ENCODE peak calls at places on chromosomes 5 and 9, in four cellular contexts. One of them, this sample, is unnamed.

GRCh38 chr5:22787807-22788206 is 65.3 kb downstream of the CDH12 start:
- DNase-seq in A549: no peak
- DNase-seq in astrocyte of the spinal cord: no peak
- DNase-seq in cardiac fibroblast: no peak
- DNase-seq in this sample: no peak

GRCh38 chr5:141135030-141135717 is at the start of gene PCDHB5:
- DNase-seq in A549: peak
- DNase-seq in astrocyte of the spinal cord: peak
- DNase-seq in cardiac fibroblast: peak
- DNase-seq in this sample: no peak

GRCh38 chr5:114018178-114018577 is 343.7 kb upstream of the KCNN2 start:
- DNase-seq in astrocyte of the spinal cord: no peak
- DNase-seq in cardiac fibroblast: no peak
- DNase-seq in A549: no peak
- DNase-seq in this sample: no peak

GRCh38 chr9:134339183-134339806 is 13.0 kb downstream of the RXRA start:
- DNase-seq in astrocyte of the spinal cord: no peak
- DNase-seq in A549: no peak
- DNase-seq in cardiac fibroblast: peak
- DNase-seq in this sample: no peak

GRCh38 chr9:115267788-115268187 is 149.8 kb upstream of the TNC start:
- DNase-seq in cardiac fibroblast: peak
- DNase-seq in astrocyte of the spinal cord: peak
- DNase-seq in A549: no peak
- DNase-seq in this sample: no peak

GRCh38 chr5:149935431-149935901 is 9.1 kb downstream of the PDE6A start:
- DNase-seq in astrocyte of the spinal cord: no peak
- DNase-seq in cardiac fibroblast: no peak
- DNase-seq in A549: no peak
- DNase-seq in this sample: no peak

GRCh38 chr9:94144394-94144793 is 60.1 kb downstream of the PTPDC1 start:
- DNase-seq in astrocyte of the spinal cord: peak
- DNase-seq in A549: no peak
- DNase-seq in cardiac fibroblast: peak
- DNase-seq in this sample: no peak

GRCh38 chr9:134439368-134439784 is 113.1 kb downstream of the RXRA start:
- DNase-seq in cardiac fibroblast: no peak
- DNase-seq in astrocyte of the spinal cord: no peak
- DNase-seq in A549: no peak
- DNase-seq in this sample: no peak

GRCh38 chr5:1118231-1118698 is 6.4 kb upstream of the SLC12A7 start:
- DNase-seq in cardiac fibroblast: peak
- DNase-seq in A549: no peak
- DNase-seq in astrocyte of the spinal cord: no peak
- DNase-seq in this sample: no peak

GRCh38 chr5:14416709-14417108 is 164.9 kb upstream of the OTULINL start:
- DNase-seq in cardiac fibroblast: no peak
- DNase-seq in astrocyte of the spinal cord: peak
- DNase-seq in A549: no peak
- DNase-seq in this sample: no peak

GRCh38 chr5:176438959-176439757 is 9.0 kb upstream of the FAF2 start:
- DNase-seq in cardiac fibroblast: peak
- DNase-seq in A549: no peak
- DNase-seq in astrocyte of the spinal cord: peak
- DNase-seq in this sample: no peak

GRCh38 chr9:95406114-95406513 is 88.6 kb upstream of the FANCC start:
- DNase-seq in cardiac fibroblast: peak
- DNase-seq in astrocyte of the spinal cord: no peak
- DNase-seq in A549: no peak
- DNase-seq in this sample: no peak

GRCh38 chr9:99118782-99119466 is 14.0 kb downstream of the TGFBR1 start:
- DNase-seq in A549: no peak
- DNase-seq in cardiac fibroblast: no peak
- DNase-seq in astrocyte of the spinal cord: no peak
- DNase-seq in this sample: no peak

GRCh38 chr5:78518365-78519197 is 130.0 kb downstream of the LHFPL2 start:
- DNase-seq in A549: peak
- DNase-seq in astrocyte of the spinal cord: peak
- DNase-seq in cardiac fibroblast: peak
- DNase-seq in this sample: no peak

GRCh38 chr5:54718647-54719046 is 201.1 kb downstream of the SNX18 start:
- DNase-seq in cardiac fibroblast: peak
- DNase-seq in A549: no peak
- DNase-seq in astrocyte of the spinal cord: peak
- DNase-seq in this sample: no peak

GRCh38 chr5:101212942-101213514 is 309.9 kb upstream of the ST8SIA4 start:
- DNase-seq in A549: no peak
- DNase-seq in astrocyte of the spinal cord: no peak
- DNase-seq in cardiac fibroblast: no peak
- DNase-seq in this sample: no peak

GRCh38 chr9:91486699-91487497 is 63.3 kb upstream of the NFIL3 start:
- DNase-seq in astrocyte of the spinal cord: peak
- DNase-seq in cardiac fibroblast: peak
- DNase-seq in A549: no peak
- DNase-seq in this sample: no peak

GRCh38 chr9:87497604-87498045 is at the start of gene DAPK1:
- DNase-seq in cardiac fibroblast: peak
- DNase-seq in astrocyte of the spinal cord: peak
- DNase-seq in A549: peak
- DNase-seq in this sample: peak

GRCh38 chr5:97752871-97753270 is 569.8 kb upstream of the RIOK2 start:
- DNase-seq in cardiac fibroblast: no peak
- DNase-seq in A549: no peak
- DNase-seq in astrocyte of the spinal cord: peak
- DNase-seq in this sample: no peak

GRCh38 chr5:170625221-170626165 is 121.7 kb downstream of the KCNIP1 start:
- DNase-seq in astrocyte of the spinal cord: no peak
- DNase-seq in A549: no peak
- DNase-seq in cardiac fibroblast: no peak
- DNase-seq in this sample: no peak

GRCh38 chr5:21817668-21818419 is 1035.3 kb downstream of the CDH12 start:
- DNase-seq in astrocyte of the spinal cord: peak
- DNase-seq in A549: no peak
- DNase-seq in cardiac fibroblast: no peak
- DNase-seq in this sample: no peak

GRCh38 chr5:72552041-72552557 is 44.9 kb upstream of the ZNF366 start:
- DNase-seq in cardiac fibroblast: peak
- DNase-seq in astrocyte of the spinal cord: peak
- DNase-seq in A549: no peak
- DNase-seq in this sample: no peak

GRCh38 chr5:13648822-13649221 is 295.7 kb downstream of the DNAH5 start:
- DNase-seq in A549: no peak
- DNase-seq in cardiac fibroblast: no peak
- DNase-seq in astrocyte of the spinal cord: no peak
- DNase-seq in this sample: no peak

DNA sequence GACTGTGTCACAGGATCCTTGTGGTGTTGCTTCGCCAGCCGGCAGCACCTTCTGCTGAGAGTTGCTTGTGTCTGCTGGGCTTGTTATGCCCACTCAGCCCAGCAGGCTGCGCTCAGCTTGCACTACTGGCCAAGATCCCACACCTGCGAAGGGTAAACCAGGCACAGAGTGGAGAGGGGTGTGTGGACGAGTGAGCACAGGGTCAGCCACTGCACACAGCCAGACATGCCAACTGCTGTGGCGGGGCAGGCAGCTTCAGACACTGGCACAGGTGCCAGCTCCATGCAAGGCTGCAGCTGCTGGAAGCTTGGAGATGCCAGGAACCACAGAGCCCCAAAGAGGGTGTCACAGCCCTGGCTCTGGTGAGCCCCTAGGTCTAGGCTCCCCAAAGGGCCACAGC is 273.6 kb downstream of the CETN3 start:
- DNase-seq in astrocyte of the spinal cord: no peak
- DNase-seq in A549: no peak
- DNase-seq in cardiac fibroblast: no peak
- DNase-seq in this sample: no peak
- TF ChIP-seq CTCF in astrocyte of the spinal cord: no peak
- TF ChIP-seq CTCF in A549: no peak
- TF ChIP-seq CTCF in cardiac fibroblast: no peak
- TF ChIP-seq CTCF in this sample: peak

GRCh38 chr5:50867140-50867539 is 200.7 kb downstream of the PARP8 start:
- DNase-seq in astrocyte of the spinal cord: no peak
- DNase-seq in cardiac fibroblast: no peak
- DNase-seq in A549: no peak
- DNase-seq in this sample: no peak
- TF ChIP-seq CTCF in astrocyte of the spinal cord: no peak
- TF ChIP-seq CTCF in cardiac fibroblast: no peak
- TF ChIP-seq CTCF in A549: no peak
- TF ChIP-seq CTCF in this sample: no peak

GRCh38 chr5:174816858-174817257 is 92.5 kb downstream of the MSX2 start:
- DNase-seq in astrocyte of the spinal cord: no peak
- DNase-seq in A549: no peak
- DNase-seq in cardiac fibroblast: no peak
- DNase-seq in this sample: no peak
- TF ChIP-seq CTCF in astrocyte of the spinal cord: peak
- TF ChIP-seq CTCF in A549: no peak
- TF ChIP-seq CTCF in cardiac fibroblast: peak
- TF ChIP-seq CTCF in this sample: peak

DNA sequence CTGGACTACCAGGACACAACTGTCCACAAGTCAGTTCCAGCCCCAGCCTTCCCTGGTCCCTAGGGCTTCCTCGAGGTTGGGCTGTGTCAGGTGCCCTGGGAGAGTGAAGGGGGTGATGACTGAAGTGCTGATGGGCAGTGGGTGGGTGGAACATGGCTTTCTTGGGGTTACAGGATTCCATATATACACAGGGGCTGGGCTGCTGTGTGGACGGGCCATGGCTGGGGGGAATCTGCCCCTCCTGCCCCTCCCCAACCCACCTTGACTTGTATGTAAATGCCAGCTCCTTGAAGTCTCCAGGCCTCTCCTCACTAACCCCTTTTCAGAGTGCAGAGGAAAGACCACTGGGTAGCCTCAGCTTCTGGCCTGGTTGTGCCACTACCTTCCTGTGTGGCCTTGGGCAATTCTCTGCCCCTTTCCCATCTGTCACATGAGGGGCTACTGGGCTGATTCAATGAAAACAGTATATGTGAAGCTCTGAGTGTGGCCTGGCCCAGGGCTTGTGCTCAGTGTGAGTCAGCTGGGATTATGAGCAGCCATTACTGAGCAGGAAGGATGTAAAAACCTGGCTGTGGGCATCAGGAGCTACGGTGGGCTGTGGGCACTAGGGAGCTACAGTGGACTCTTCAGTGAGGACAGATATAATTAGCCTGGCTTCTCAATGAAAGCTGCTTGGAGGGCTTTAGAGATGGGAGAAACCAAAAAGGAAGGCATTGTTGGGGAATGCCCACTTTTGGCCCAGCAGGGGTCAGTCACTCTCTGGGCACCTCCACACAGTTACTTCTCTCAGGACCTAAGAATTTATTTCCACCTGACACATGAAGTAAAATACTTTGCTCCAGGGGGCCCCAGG is 23.3 kb downstream of the PITX1 start:
- DNase-seq in cardiac fibroblast: no peak
- DNase-seq in A549: no peak
- DNase-seq in astrocyte of the spinal cord: no peak
- DNase-seq in this sample: peak
- TF ChIP-seq CTCF in cardiac fibroblast: no peak
- TF ChIP-seq CTCF in A549: peak
- TF ChIP-seq CTCF in astrocyte of the spinal cord: no peak
- TF ChIP-seq CTCF in this sample: no peak

DNA sequence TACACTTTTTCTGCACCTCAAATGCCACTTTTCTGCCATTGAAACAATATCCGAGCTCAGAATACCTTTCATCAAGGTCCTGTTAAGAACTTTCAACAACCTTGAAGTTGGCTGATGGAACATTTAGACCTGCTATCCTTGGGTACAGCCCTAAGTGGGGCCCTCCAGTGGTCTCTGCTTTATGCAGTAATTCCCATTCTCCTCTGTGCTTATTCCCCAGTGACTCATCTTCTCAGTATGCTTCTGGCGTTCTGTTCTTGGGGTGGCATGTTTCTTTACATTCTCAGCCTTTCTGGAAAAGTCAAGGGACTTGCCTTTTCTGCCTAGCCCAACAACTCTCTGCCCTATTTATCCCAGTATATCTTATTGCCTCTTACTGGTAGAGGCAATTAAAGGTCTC is 7.1 kb downstream of the ANP32B start:
- DNase-seq in astrocyte of the spinal cord: peak
- DNase-seq in A549: peak
- DNase-seq in cardiac fibroblast: peak
- DNase-seq in this sample: no peak
- TF ChIP-seq CTCF in astrocyte of the spinal cord: peak
- TF ChIP-seq CTCF in A549: peak
- TF ChIP-seq CTCF in cardiac fibroblast: peak
- TF ChIP-seq CTCF in this sample: no peak

GRCh38 chr5:125316913-125317545 is 570.6 kb upstream of the ZNF608 start:
- DNase-seq in cardiac fibroblast: no peak
- DNase-seq in astrocyte of the spinal cord: no peak
- DNase-seq in A549: no peak
- DNase-seq in this sample: no peak

GRCh38 chr5:125313555-125313954 is 567.1 kb upstream of the ZNF608 start:
- DNase-seq in A549: no peak
- DNase-seq in astrocyte of the spinal cord: no peak
- DNase-seq in cardiac fibroblast: no peak
- DNase-seq in this sample: no peak

GRCh38 chr5:125311743-125312142 is 565.3 kb upstream of the ZNF608 start:
- DNase-seq in astrocyte of the spinal cord: peak
- DNase-seq in cardiac fibroblast: peak
- DNase-seq in A549: peak
- DNase-seq in this sample: no peak

GRCh38 chr5:125317546-125317995 is 571.1 kb upstream of the ZNF608 start:
- DNase-seq in astrocyte of the spinal cord: no peak
- DNase-seq in cardiac fibroblast: no peak
- DNase-seq in A549: no peak
- DNase-seq in this sample: no peak

GRCh38 chr5:125316386-125316785 is 569.9 kb upstream of the ZNF608 start:
- DNase-seq in cardiac fibroblast: no peak
- DNase-seq in A549: no peak
- DNase-seq in astrocyte of the spinal cord: no peak
- DNase-seq in this sample: no peak
- TF ChIP-seq CTCF in cardiac fibroblast: no peak
- TF ChIP-seq CTCF in A549: no peak
- TF ChIP-seq CTCF in astrocyte of the spinal cord: no peak
- TF ChIP-seq CTCF in this sample: no peak